ENCODE peak calls at places on chromosomes 13 and 19, in nine cellular contexts. One of them, this sample, is unnamed.

GRCh38 chr13:100301418-100301817 is 212.5 kb downstream of the PCCA start:
- DNase-seq in G401: peak; percentile 90
- DNase-seq in RPMI7951: no peak
- DNase-seq in stimulated activated naive CD8-positive, alpha-beta T cell treated with anti-CD3 and anti-CD28 coated beads, Interleukin-15, Interleukin-2, amounts not matched to agents 100 U/mL and 50 U/mL, for 24 hours: no peak
- DNase-seq in cardiac fibroblast: peak; percentile 14
- DNase-seq in lung microvascular endothelial cell: peak; percentile 48
- DNase-seq in psoas muscle: no peak
- DNase-seq in NCI-H2081: peak; percentile 93
- DNase-seq in body of pancreas: peak; percentile 25
- DNase-seq in this sample: no peak

GRCh38 chr13:22596157-22596863 is 584.5 kb upstream of the SGCG start:
- DNase-seq in G401: no peak
- DNase-seq in RPMI7951: no peak
- DNase-seq in stimulated activated naive CD8-positive, alpha-beta T cell treated with anti-CD3 and anti-CD28 coated beads, Interleukin-15, Interleukin-2, amounts not matched to agents 100 U/mL and 50 U/mL, for 24 hours: no peak
- DNase-seq in cardiac fibroblast: no peak
- DNase-seq in lung microvascular endothelial cell: no peak
- DNase-seq in psoas muscle: no peak
- DNase-seq in NCI-H2081: no peak
- DNase-seq in body of pancreas: no peak
- DNase-seq in this sample: peak; percentile 28

GRCh38 chr19:49801966-49802661 is 11.0 kb downstream of the FUZ start:
- DNase-seq in G401: peak; percentile 98
- DNase-seq in RPMI7951: peak; percentile 24
- DNase-seq in stimulated activated naive CD8-positive, alpha-beta T cell treated with anti-CD3 and anti-CD28 coated beads, Interleukin-15, Interleukin-2, amounts not matched to agents 100 U/mL and 50 U/mL, for 24 hours: no peak
- DNase-seq in cardiac fibroblast: peak; percentile 93
- DNase-seq in lung microvascular endothelial cell: peak; percentile 56
- DNase-seq in psoas muscle: peak; percentile 96
- DNase-seq in NCI-H2081: peak; percentile 82
- DNase-seq in body of pancreas: peak; percentile 85
- DNase-seq in this sample: no peak

GRCh38 chr13:113607056-113607455 is 22.5 kb downstream of the TFDP1 start:
- DNase-seq in G401: peak; percentile 75
- DNase-seq in RPMI7951: no peak
- DNase-seq in stimulated activated naive CD8-positive, alpha-beta T cell treated with anti-CD3 and anti-CD28 coated beads, Interleukin-15, Interleukin-2, amounts not matched to agents 100 U/mL and 50 U/mL, for 24 hours: no peak
- DNase-seq in cardiac fibroblast: no peak
- DNase-seq in lung microvascular endothelial cell: no peak
- DNase-seq in psoas muscle: no peak
- DNase-seq in NCI-H2081: no peak
- DNase-seq in body of pancreas: no peak
- DNase-seq in this sample: no peak

GRCh38 chr13:60095300-60095699 is 68.4 kb downstream of the DIAPH3 start:
- DNase-seq in G401: no peak
- DNase-seq in RPMI7951: no peak
- DNase-seq in stimulated activated naive CD8-positive, alpha-beta T cell treated with anti-CD3 and anti-CD28 coated beads, Interleukin-15, Interleukin-2, amounts not matched to agents 100 U/mL and 50 U/mL, for 24 hours: no peak
- DNase-seq in cardiac fibroblast: no peak
- DNase-seq in lung microvascular endothelial cell: no peak
- DNase-seq in psoas muscle: no peak
- DNase-seq in NCI-H2081: no peak
- DNase-seq in body of pancreas: no peak
- DNase-seq in this sample: no peak

GRCh38 chr13:29954082-29955043 is 103.9 kb upstream of the UBL3 start:
- DNase-seq in G401: no peak
- DNase-seq in RPMI7951: no peak
- DNase-seq in stimulated activated naive CD8-positive, alpha-beta T cell treated with anti-CD3 and anti-CD28 coated beads, Interleukin-15, Interleukin-2, amounts not matched to agents 100 U/mL and 50 U/mL, for 24 hours: peak; percentile 38
- DNase-seq in cardiac fibroblast: no peak
- DNase-seq in lung microvascular endothelial cell: no peak
- DNase-seq in psoas muscle: no peak
- DNase-seq in NCI-H2081: no peak
- DNase-seq in body of pancreas: no peak
- DNase-seq in this sample: no peak

GRCh38 chr19:33482486-33482885 is 39.1 kb downstream of the PEPD start:
- DNase-seq in G401: no peak
- DNase-seq in RPMI7951: no peak
- DNase-seq in stimulated activated naive CD8-positive, alpha-beta T cell treated with anti-CD3 and anti-CD28 coated beads, Interleukin-15, Interleukin-2, amounts not matched to agents 100 U/mL and 50 U/mL, for 24 hours: no peak
- DNase-seq in cardiac fibroblast: no peak
- DNase-seq in lung microvascular endothelial cell: no peak
- DNase-seq in psoas muscle: no peak
- DNase-seq in NCI-H2081: no peak
- DNase-seq in body of pancreas: no peak
- DNase-seq in this sample: no peak

GRCh38 chr13:53064721-53065120 is 36.1 kb downstream of the OLFM4 start:
- DNase-seq in G401: no peak
- DNase-seq in RPMI7951: no peak
- DNase-seq in stimulated activated naive CD8-positive, alpha-beta T cell treated with anti-CD3 and anti-CD28 coated beads, Interleukin-15, Interleukin-2, amounts not matched to agents 100 U/mL and 50 U/mL, for 24 hours: no peak
- DNase-seq in cardiac fibroblast: no peak
- DNase-seq in lung microvascular endothelial cell: no peak
- DNase-seq in psoas muscle: peak; percentile 67
- DNase-seq in NCI-H2081: peak; percentile 81
- DNase-seq in body of pancreas: peak; percentile 82
- DNase-seq in this sample: peak; percentile 1

GRCh38 chr13:30751183-30751933 is 16.0 kb downstream of the ALOX5AP start:
- DNase-seq in G401: no peak
- DNase-seq in RPMI7951: no peak
- DNase-seq in stimulated activated naive CD8-positive, alpha-beta T cell treated with anti-CD3 and anti-CD28 coated beads, Interleukin-15, Interleukin-2, amounts not matched to agents 100 U/mL and 50 U/mL, for 24 hours: no peak
- DNase-seq in cardiac fibroblast: no peak
- DNase-seq in lung microvascular endothelial cell: no peak
- DNase-seq in psoas muscle: no peak
- DNase-seq in NCI-H2081: peak; percentile 16
- DNase-seq in body of pancreas: peak; percentile 19
- DNase-seq in this sample: no peak

GRCh38 chr19:46601318-46602224 is at the start of gene CALM3:
- DNase-seq in G401: peak; percentile 25
- DNase-seq in RPMI7951: no peak
- DNase-seq in stimulated activated naive CD8-positive, alpha-beta T cell treated with anti-CD3 and anti-CD28 coated beads, Interleukin-15, Interleukin-2, amounts not matched to agents 100 U/mL and 50 U/mL, for 24 hours: peak; percentile 39
- DNase-seq in cardiac fibroblast: no peak
- DNase-seq in lung microvascular endothelial cell: no peak
- DNase-seq in psoas muscle: no peak
- DNase-seq in NCI-H2081: no peak
- DNase-seq in body of pancreas: no peak
- DNase-seq in this sample: no peak

GRCh38 chr19:37128821-37129177 is 43.7 kb downstream of the ZNF585A start:
- DNase-seq in G401: no peak
- DNase-seq in RPMI7951: no peak
- DNase-seq in stimulated activated naive CD8-positive, alpha-beta T cell treated with anti-CD3 and anti-CD28 coated beads, Interleukin-15, Interleukin-2, amounts not matched to agents 100 U/mL and 50 U/mL, for 24 hours: no peak
- DNase-seq in cardiac fibroblast: no peak
- DNase-seq in lung microvascular endothelial cell: no peak
- DNase-seq in psoas muscle: no peak
- DNase-seq in NCI-H2081: no peak
- DNase-seq in body of pancreas: no peak
- DNase-seq in this sample: no peak

GRCh38 chr19:11767633-11768133 is 883 bp downstream of the ZNF441 start:
- DNase-seq in G401: peak; percentile 30
- DNase-seq in RPMI7951: peak; percentile 32
- DNase-seq in stimulated activated naive CD8-positive, alpha-beta T cell treated with anti-CD3 and anti-CD28 coated beads, Interleukin-15, Interleukin-2, amounts not matched to agents 100 U/mL and 50 U/mL, for 24 hours: peak; percentile 47
- DNase-seq in cardiac fibroblast: peak; percentile 40
- DNase-seq in lung microvascular endothelial cell: peak; percentile 29
- DNase-seq in psoas muscle: peak; percentile 64
- DNase-seq in NCI-H2081: no peak
- DNase-seq in body of pancreas: peak; percentile 74
- DNase-seq in this sample: peak; percentile 52

GRCh38 chr19:4504297-4504701 is 14.0 kb downstream of the PLIN4 start:
- DNase-seq in G401: no peak
- DNase-seq in RPMI7951: no peak
- DNase-seq in stimulated activated naive CD8-positive, alpha-beta T cell treated with anti-CD3 and anti-CD28 coated beads, Interleukin-15, Interleukin-2, amounts not matched to agents 100 U/mL and 50 U/mL, for 24 hours: no peak
- DNase-seq in cardiac fibroblast: no peak
- DNase-seq in lung microvascular endothelial cell: no peak
- DNase-seq in psoas muscle: peak; percentile 66
- DNase-seq in NCI-H2081: no peak
- DNase-seq in body of pancreas: no peak
- DNase-seq in this sample: peak; percentile 75

GRCh38 chr19:861099-861755 is 1.8 kb downstream of the CFD start:
- DNase-seq in G401: no peak
- DNase-seq in RPMI7951: no peak
- DNase-seq in stimulated activated naive CD8-positive, alpha-beta T cell treated with anti-CD3 and anti-CD28 coated beads, Interleukin-15, Interleukin-2, amounts not matched to agents 100 U/mL and 50 U/mL, for 24 hours: no peak
- DNase-seq in cardiac fibroblast: no peak
- DNase-seq in lung microvascular endothelial cell: no peak
- DNase-seq in psoas muscle: peak; percentile 54
- DNase-seq in NCI-H2081: no peak
- DNase-seq in body of pancreas: no peak
- DNase-seq in this sample: no peak

GRCh38 chr13:44810067-44810840 is 179.0 kb downstream of the NUFIP1 start:
- DNase-seq in G401: peak; percentile 18
- DNase-seq in RPMI7951: no peak
- DNase-seq in stimulated activated naive CD8-positive, alpha-beta T cell treated with anti-CD3 and anti-CD28 coated beads, Interleukin-15, Interleukin-2, amounts not matched to agents 100 U/mL and 50 U/mL, for 24 hours: no peak
- DNase-seq in cardiac fibroblast: peak; percentile 69
- DNase-seq in lung microvascular endothelial cell: no peak
- DNase-seq in psoas muscle: no peak
- DNase-seq in NCI-H2081: peak; percentile 36
- DNase-seq in body of pancreas: peak; percentile 58
- DNase-seq in this sample: peak; percentile 40

GRCh38 chr19:32863841-32864240 is 5.7 kb downstream of the SLC7A9 start:
- DNase-seq in G401: no peak
- DNase-seq in RPMI7951: no peak
- DNase-seq in stimulated activated naive CD8-positive, alpha-beta T cell treated with anti-CD3 and anti-CD28 coated beads, Interleukin-15, Interleukin-2, amounts not matched to agents 100 U/mL and 50 U/mL, for 24 hours: no peak
- DNase-seq in cardiac fibroblast: no peak
- DNase-seq in lung microvascular endothelial cell: no peak
- DNase-seq in psoas muscle: peak; percentile 26
- DNase-seq in NCI-H2081: no peak
- DNase-seq in body of pancreas: no peak
- DNase-seq in this sample: no peak

GRCh38 chr13:29991343-29991742 is 140.9 kb upstream of the UBL3 start:
- DNase-seq in G401: no peak
- DNase-seq in RPMI7951: peak; percentile 99
- DNase-seq in stimulated activated naive CD8-positive, alpha-beta T cell treated with anti-CD3 and anti-CD28 coated beads, Interleukin-15, Interleukin-2, amounts not matched to agents 100 U/mL and 50 U/mL, for 24 hours: no peak
- DNase-seq in cardiac fibroblast: peak; percentile 53
- DNase-seq in lung microvascular endothelial cell: peak; percentile 32
- DNase-seq in psoas muscle: no peak
- DNase-seq in NCI-H2081: no peak
- DNase-seq in body of pancreas: no peak
- DNase-seq in this sample: peak; percentile 97

GRCh38 chr13:88068975-88069374 is 397.8 kb downstream of the SLITRK5 start:
- DNase-seq in G401: no peak
- DNase-seq in RPMI7951: no peak
- DNase-seq in stimulated activated naive CD8-positive, alpha-beta T cell treated with anti-CD3 and anti-CD28 coated beads, Interleukin-15, Interleukin-2, amounts not matched to agents 100 U/mL and 50 U/mL, for 24 hours: no peak
- DNase-seq in cardiac fibroblast: no peak
- DNase-seq in lung microvascular endothelial cell: no peak
- DNase-seq in psoas muscle: no peak
- DNase-seq in NCI-H2081: peak; percentile 4
- DNase-seq in body of pancreas: peak; percentile 5
- DNase-seq in this sample: no peak

GRCh38 chr13:23656637-23657036 is 86.4 kb downstream of the TNFRSF19 start:
- DNase-seq in G401: no peak
- DNase-seq in RPMI7951: peak; percentile 78
- DNase-seq in stimulated activated naive CD8-positive, alpha-beta T cell treated with anti-CD3 and anti-CD28 coated beads, Interleukin-15, Interleukin-2, amounts not matched to agents 100 U/mL and 50 U/mL, for 24 hours: no peak
- DNase-seq in cardiac fibroblast: peak; percentile 51
- DNase-seq in lung microvascular endothelial cell: peak; percentile 79
- DNase-seq in psoas muscle: no peak
- DNase-seq in NCI-H2081: peak; percentile 82
- DNase-seq in body of pancreas: peak; percentile 34
- DNase-seq in this sample: peak; percentile 77

GRCh38 chr13:37966266-37966665 is 96.7 kb upstream of the TRPC4 start:
- DNase-seq in G401: no peak
- DNase-seq in RPMI7951: no peak
- DNase-seq in stimulated activated naive CD8-positive, alpha-beta T cell treated with anti-CD3 and anti-CD28 coated beads, Interleukin-15, Interleukin-2, amounts not matched to agents 100 U/mL and 50 U/mL, for 24 hours: no peak
- DNase-seq in cardiac fibroblast: no peak
- DNase-seq in lung microvascular endothelial cell: no peak
- DNase-seq in psoas muscle: no peak
- DNase-seq in NCI-H2081: no peak
- DNase-seq in body of pancreas: no peak
- DNase-seq in this sample: no peak

GRCh38 chr19:18557474-18558201 is at the start of gene KXD1:
- DNase-seq in G401: peak; percentile 99
- DNase-seq in RPMI7951: peak; percentile 99
- DNase-seq in stimulated activated naive CD8-positive, alpha-beta T cell treated with anti-CD3 and anti-CD28 coated beads, Interleukin-15, Interleukin-2, amounts not matched to agents 100 U/mL and 50 U/mL, for 24 hours: peak; percentile 99
- DNase-seq in cardiac fibroblast: peak; percentile 100
- DNase-seq in lung microvascular endothelial cell: peak; percentile 99
- DNase-seq in psoas muscle: peak; percentile 99
- DNase-seq in NCI-H2081: peak; percentile 98
- DNase-seq in body of pancreas: peak; percentile 99
- DNase-seq in this sample: peak; percentile 99

GRCh38 chr13:74005320-74006154 is 128.7 kb downstream of the KLF12 start:
- DNase-seq in G401: peak; percentile 14
- DNase-seq in RPMI7951: peak; percentile 4
- DNase-seq in stimulated activated naive CD8-positive, alpha-beta T cell treated with anti-CD3 and anti-CD28 coated beads, Interleukin-15, Interleukin-2, amounts not matched to agents 100 U/mL and 50 U/mL, for 24 hours: no peak
- DNase-seq in cardiac fibroblast: no peak
- DNase-seq in lung microvascular endothelial cell: no peak
- DNase-seq in psoas muscle: no peak
- DNase-seq in NCI-H2081: peak; percentile 17
- DNase-seq in body of pancreas: no peak
- DNase-seq in this sample: no peak

GRCh38 chr13:112957295-112957677 is 11.7 kb upstream of the MCF2L start:
- DNase-seq in G401: no peak
- DNase-seq in RPMI7951: no peak
- DNase-seq in stimulated activated naive CD8-positive, alpha-beta T cell treated with anti-CD3 and anti-CD28 coated beads, Interleukin-15, Interleukin-2, amounts not matched to agents 100 U/mL and 50 U/mL, for 24 hours: no peak
- DNase-seq in cardiac fibroblast: no peak
- DNase-seq in lung microvascular endothelial cell: no peak
- DNase-seq in psoas muscle: no peak
- DNase-seq in NCI-H2081: no peak
- DNase-seq in body of pancreas: no peak
- DNase-seq in this sample: no peak

GRCh38 chr13:23871616-23872220 is 17.5 kb downstream of the MIPEP start:
- DNase-seq in G401: peak; percentile 32
- DNase-seq in RPMI7951: peak; percentile 46
- DNase-seq in stimulated activated naive CD8-positive, alpha-beta T cell treated with anti-CD3 and anti-CD28 coated beads, Interleukin-15, Interleukin-2, amounts not matched to agents 100 U/mL and 50 U/mL, for 24 hours: no peak
- DNase-seq in cardiac fibroblast: peak; percentile 69
- DNase-seq in lung microvascular endothelial cell: peak; percentile 43
- DNase-seq in psoas muscle: no peak
- DNase-seq in NCI-H2081: peak; percentile 16
- DNase-seq in body of pancreas: no peak
- DNase-seq in this sample: peak; percentile 73

GRCh38 chr13:21034602-21035190 is 26.7 kb downstream of the LATS2 start:
- DNase-seq in G401: no peak
- DNase-seq in RPMI7951: peak; percentile 41
- DNase-seq in stimulated activated naive CD8-positive, alpha-beta T cell treated with anti-CD3 and anti-CD28 coated beads, Interleukin-15, Interleukin-2, amounts not matched to agents 100 U/mL and 50 U/mL, for 24 hours: no peak
- DNase-seq in cardiac fibroblast: peak; percentile 72
- DNase-seq in lung microvascular endothelial cell: peak; percentile 87
- DNase-seq in psoas muscle: no peak
- DNase-seq in NCI-H2081: no peak
- DNase-seq in body of pancreas: peak; percentile 27
- DNase-seq in this sample: peak; percentile 41

GRCh38 chr19:46880440-46880839 is 19.6 kb downstream of the ARHGAP35 start:
- DNase-seq in G401: no peak
- DNase-seq in RPMI7951: no peak
- DNase-seq in stimulated activated naive CD8-positive, alpha-beta T cell treated with anti-CD3 and anti-CD28 coated beads, Interleukin-15, Interleukin-2, amounts not matched to agents 100 U/mL and 50 U/mL, for 24 hours: no peak
- DNase-seq in cardiac fibroblast: no peak
- DNase-seq in lung microvascular endothelial cell: no peak
- DNase-seq in psoas muscle: no peak
- DNase-seq in NCI-H2081: no peak
- DNase-seq in body of pancreas: no peak
- DNase-seq in this sample: no peak

GRCh38 chr19:34985249-34986022 is 14.7 kb upstream of the GRAMD1A start:
- DNase-seq in G401: peak; percentile 96
- DNase-seq in RPMI7951: peak; percentile 34
- DNase-seq in stimulated activated naive CD8-positive, alpha-beta T cell treated with anti-CD3 and anti-CD28 coated beads, Interleukin-15, Interleukin-2, amounts not matched to agents 100 U/mL and 50 U/mL, for 24 hours: peak; percentile 40
- DNase-seq in cardiac fibroblast: peak; percentile 90
- DNase-seq in lung microvascular endothelial cell: peak; percentile 86
- DNase-seq in psoas muscle: peak; percentile 60
- DNase-seq in NCI-H2081: no peak
- DNase-seq in body of pancreas: peak; percentile 73
- DNase-seq in this sample: no peak

GRCh38 chr19:1183543-1184172 is 9.6 kb upstream of the SBNO2 start:
- DNase-seq in G401: no peak
- DNase-seq in RPMI7951: peak; percentile 89
- DNase-seq in stimulated activated naive CD8-positive, alpha-beta T cell treated with anti-CD3 and anti-CD28 coated beads, Interleukin-15, Interleukin-2, amounts not matched to agents 100 U/mL and 50 U/mL, for 24 hours: no peak
- DNase-seq in cardiac fibroblast: no peak
- DNase-seq in lung microvascular endothelial cell: peak; percentile 51
- DNase-seq in psoas muscle: peak; percentile 46
- DNase-seq in NCI-H2081: no peak
- DNase-seq in body of pancreas: peak; percentile 59
- DNase-seq in this sample: no peak

GRCh38 chr13:22915442-22916082 is 265.2 kb upstream of the SGCG start:
- DNase-seq in G401: peak; percentile 90
- DNase-seq in RPMI7951: peak; percentile 3
- DNase-seq in stimulated activated naive CD8-positive, alpha-beta T cell treated with anti-CD3 and anti-CD28 coated beads, Interleukin-15, Interleukin-2, amounts not matched to agents 100 U/mL and 50 U/mL, for 24 hours: no peak
- DNase-seq in cardiac fibroblast: peak; percentile 49
- DNase-seq in lung microvascular endothelial cell: peak; percentile 16
- DNase-seq in psoas muscle: no peak
- DNase-seq in NCI-H2081: peak; percentile 71
- DNase-seq in body of pancreas: peak; percentile 48
- DNase-seq in this sample: peak; percentile 57

GRCh38 chr19:1241417-1242095 is at the start of gene ATP5F1D:
- DNase-seq in G401: peak; percentile 92
- DNase-seq in RPMI7951: peak; percentile 95
- DNase-seq in stimulated activated naive CD8-positive, alpha-beta T cell treated with anti-CD3 and anti-CD28 coated beads, Interleukin-15, Interleukin-2, amounts not matched to agents 100 U/mL and 50 U/mL, for 24 hours: peak; percentile 95
- DNase-seq in cardiac fibroblast: peak; percentile 96
- DNase-seq in lung microvascular endothelial cell: peak; percentile 96
- DNase-seq in psoas muscle: peak; percentile 98
- DNase-seq in NCI-H2081: peak; percentile 94
- DNase-seq in body of pancreas: peak; percentile 96
- DNase-seq in this sample: peak; percentile 94

GRCh38 chr13:113120300-113121182 is 2.1 kb upstream of the F10 start:
- DNase-seq in G401: no peak
- DNase-seq in RPMI7951: no peak
- DNase-seq in stimulated activated naive CD8-positive, alpha-beta T cell treated with anti-CD3 and anti-CD28 coated beads, Interleukin-15, Interleukin-2, amounts not matched to agents 100 U/mL and 50 U/mL, for 24 hours: no peak
- DNase-seq in cardiac fibroblast: no peak
- DNase-seq in lung microvascular endothelial cell: no peak
- DNase-seq in psoas muscle: no peak
- DNase-seq in NCI-H2081: no peak
- DNase-seq in body of pancreas: no peak
- DNase-seq in this sample: no peak